ENCODE peak calls at places on chromosomes 5 and 9, in eight cellular contexts. V is prostate gland; Z is CD4-positive, CD25-positive, alpha-beta regulatory T cell; M is activated naive CD4-positive, alpha-beta T cell treated with anti-CD3 and anti-CD28 coated beads for 36 hours; O is A549; W is EL; R is NB4; Y is NCI-H187. Q is an unnamed sample.

GRCh38 chr9:72633966-72634365 is 112.6 kb downstream of the TMC1 start:
- DNase-seq in O (no peak), R (peak), Z (no peak), W (peak), V (no peak), M (peak), Y (no peak), Q (no peak)

GRCh38 chr5:142664067-142664466 is 21.8 kb downstream of the FGF1 start:
- DNase-seq in M (no peak), Y (no peak), Z (no peak), O (no peak), V (no peak), R (no peak), W (no peak), Q (no peak)

GRCh38 chr5:167814828-167815227 is 476.6 kb upstream of the WWC1 start:
- DNase-seq in M (no peak), R (no peak), O (no peak), V (no peak), Z (no peak), Y (no peak), W (peak), Q (no peak)

GRCh38 chr5:134554319-134555222 is 29.1 kb downstream of the JADE2 start:
- DNase-seq in R (no peak), W (peak), Y (peak), V (peak), M (peak), Z (peak), O (peak), Q (no peak)

GRCh38 chr5:59496524-59497134 is 396.9 kb downstream of the PDE4D start:
- DNase-seq in M (peak), Y (no peak), R (peak), O (no peak), V (no peak), Z (no peak), W (peak), Q (peak)

GRCh38 chr5:60738461-60738860 is 38.5 kb upstream of the DEPDC1B start:
- DNase-seq in W (no peak), O (no peak), V (no peak), M (no peak), Z (no peak), Y (no peak), R (no peak), Q (no peak)

GRCh38 chr5:157857821-157858526 is 971 bp downstream of the CLINT1 start:
- DNase-seq in W (peak), M (peak), Y (no peak), Z (peak), V (no peak), R (peak), O (no peak), Q (no peak)

GRCh38 chr5:119336262-119336661 is 19.6 kb upstream of the TNFAIP8 start:
- DNase-seq in W (no peak), M (no peak), O (no peak), Y (no peak), Z (no peak), V (no peak), R (no peak), Q (no peak)

GRCh38 chr5:93054424-93055165 is 526.4 kb downstream of the NR2F1-AS1 start:
- DNase-seq in M (no peak), W (peak), R (peak), Y (no peak), Z (no peak), V (no peak), O (no peak), Q (no peak)

GRCh38 chr9:104787306-104788015 is 23.5 kb downstream of the NIPSNAP3B start:
- DNase-seq in O (no peak), Y (no peak), M (no peak), W (no peak), R (no peak), Z (no peak), V (no peak), Q (no peak)

GRCh38 chr5:143102414-143102813 is 301.1 kb downstream of the NR3C1 start:
- DNase-seq in R (peak), O (no peak), Y (no peak), Z (no peak), V (no peak), W (no peak), M (no peak), Q (no peak)

GRCh38 chr5:71699233-71699632 is 19.8 kb upstream of the CARTPT start:
- DNase-seq in Z (no peak), M (no peak), Y (no peak), V (no peak), O (no peak), W (no peak), R (no peak), Q (no peak)

GRCh38 chr9:114387678-114388431 is at the start of gene AKNA:
- DNase-seq in R (peak), W (peak), Z (peak), M (peak), V (peak), O (no peak), Y (no peak), Q (no peak)

GRCh38 chr9:14423816-14424261 is 109.9 kb upstream of the NFIB start:
- DNase-seq in V (no peak), M (no peak), O (no peak), Y (no peak), W (peak), Z (no peak), R (no peak), Q (no peak)

GRCh38 chr9:35489313-35490154 is at the start of gene RUSC2:
- DNase-seq in Z (peak), R (peak), M (peak), O (peak), Y (peak), V (peak), W (peak), Q (peak)

GRCh38 chr5:165290535-165290934 is 1785.1 kb downstream of the MAT2B start:
- DNase-seq in Z (no peak), R (no peak), Y (no peak), V (no peak), O (no peak), M (no peak), W (no peak), Q (no peak)

Q was measured in 8988T.